ENCODE peak calls at places on chromosomes 4 and X, in six cellular contexts. N is NCI-H2029 treated with DMSO at 0.1 percent for 48 hours; P is progenitor cell of endocrine pancreas; K is CD8-positive, alpha-beta memory T cell; M is AG09309; D is NCI-H1694. U is an unnamed sample.

GRCh38 chr4:153468587-153468986 is 2.4 kb downstream of the TMEM131L start:
- DNase-seq in N (no peak), P (no peak), K (no peak), M (no peak), D (no peak), U (no peak)

GRCh38 chrX:85221361-85221760 is 22.2 kb downstream of the SATL1 start:
- DNase-seq in N (no peak), P (no peak), K (no peak), M (no peak), D (no peak), U (no peak)

GRCh38 chr4:7291372-7292135 is 99.2 kb downstream of the SORCS2 start:
- DNase-seq in N (no peak), P (no peak), K (no peak), M (no peak), D (no peak), U (peak; percentile 78)

GRCh38 chr4:41204400-41204978 is 9.9 kb downstream of the APBB2 start:
- DNase-seq in N (no peak), P (no peak), K (no peak), M (no peak), D (no peak), U (peak; percentile 89)

GRCh38 chrX:57241967-57242366 is 44.5 kb upstream of the FAAH2 start:
- DNase-seq in N (no peak), P (no peak), K (no peak), M (no peak), D (no peak), U (no peak)

GRCh38 chr4:10316851-10317250 is 140.4 kb downstream of the ZNF518B start:
- DNase-seq in N (no peak), P (no peak), K (no peak), M (no peak), D (no peak), U (no peak)

GRCh38 chrX:153885208-153885787 is 675 bp downstream of the L1CAM start:
- DNase-seq in N (no peak), P (no peak), K (no peak), M (no peak), D (no peak), U (no peak)

GRCh38 chr4:41822326-41822725 is 73.8 kb upstream of the PHOX2B start:
- DNase-seq in N (no peak), P (no peak), K (no peak), M (no peak), D (no peak), U (no peak)

GRCh38 chr4:38154681-38155588 is 194.7 kb downstream of the PTTG2 start:
- DNase-seq in N (no peak), P (no peak), K (no peak), M (no peak), D (no peak), U (no peak)

GRCh38 chr4:6986067-6986780 is 56.9 kb upstream of the TADA2B start:
- DNase-seq in N (no peak), P (no peak), K (no peak), M (no peak), D (no peak), U (peak; percentile 91)

U was measured in EH.